ENCODE peak calls at places on chromosomes 11 and 22, in four cellular contexts. Z is neural progenitor cell; Y is activated CD4-positive, alpha-beta T cell treated with anti-CD3 and anti-CD28 coated beads for 24 hours; P is MM.1S. M is an unnamed sample.

GRCh38 chr11:122453586-122453985 is 201.9 kb upstream of the UBASH3B start:
- DNase-seq in Y (no peak), Z (no peak), P (no peak), M (no peak)

GRCh38 chr11:80990885-80991284 is 1550.1 kb upstream of the TENM4 start:
- DNase-seq in Y (no peak), Z (no peak), P (no peak), M (no peak)

GRCh38 chr11:86218125-86219081 is 26.1 kb upstream of the EED start:
- DNase-seq in P (peak), Z (peak), Y (peak), M (no peak)

GRCh38 chr11:32895471-32895870 is 2.9 kb downstream of the QSER1 start:
- DNase-seq in P (no peak), Z (no peak), Y (no peak), M (no peak)

GRCh38 chr11:126133902-126134301 is 71.2 kb upstream of the CDON start:
- DNase-seq in P (no peak), Z (peak), Y (no peak), M (no peak)

GRCh38 chr22:17098379-17098819 is 13.6 kb downstream of the IL17RA start:
- DNase-seq in Y (no peak), Z (no peak), P (no peak), M (no peak)

GRCh38 chr11:126722956-126723664 is 277.5 kb downstream of the KIRREL3 start:
- DNase-seq in Y (no peak), Z (no peak), P (no peak), M (no peak)

GRCh38 chr22:28031383-28031922 is 112.4 kb upstream of the PITPNB start:
- DNase-seq in P (no peak), Y (no peak), Z (no peak), M (no peak)

GRCh38 chr22:23070418-23071162 is at the start of gene GNAZ:
- DNase-seq in Y (no peak), Z (peak), P (no peak), M (no peak)

GRCh38 chr11:2807276-2807681 is 78.3 kb downstream of the CDKN1C start:
- DNase-seq in P (no peak), Z (no peak), Y (no peak), M (no peak)

M was measured in GM18507.